ENCODE peak calls at places on chromosomes 4 and X, in ten cellular contexts. J, Y, X, Z, Q, O, T, P, N and I are unnamed samples.

GRCh38 chrX:73455171-73455570 is 8.3 kb downstream of the CDX4 start:
- DNase-seq in O (no peak), Z (no peak), X (no peak), Y (no peak), T (no peak), Q (no peak), P (no peak), N (no peak), J (no peak), I (no peak)

GRCh38 chr4:63708661-63709060 is 700.6 kb downstream of the TECRL start:
- DNase-seq in T (no peak), Y (no peak), Z (no peak), J (no peak), P (no peak), O (no peak), X (no peak), Q (no peak), N (no peak), I (no peak)

GRCh38 chrX:149060921-149061320 is 444.2 kb downstream of the IDS start:
- DNase-seq in O (no peak), J (no peak), X (no peak), Y (no peak), N (peak), Q (peak), Z (no peak), T (no peak), P (no peak), I (no peak)

GRCh38 chr4:23717528-23718248 is 172.2 kb downstream of the PPARGC1A start:
- DNase-seq in T (no peak), X (no peak), O (no peak), N (peak), Z (no peak), Q (peak), J (no peak), Y (peak), P (no peak), I (peak)

GRCh38 chr4:123127218-123127617 is 204.8 kb upstream of the NUDT6 start:
- DNase-seq in J (no peak), O (no peak), T (no peak), Z (no peak), P (no peak), Y (no peak), Q (no peak), X (no peak), N (no peak), I (no peak)

GRCh38 chr4:179867300-179867878 is 2375.8 kb upstream of the TENM3 start:
- DNase-seq in T (no peak), X (peak), O (no peak), Q (no peak), P (no peak), Z (peak), J (peak), Y (peak), N (peak), I (peak)

GRCh38 chr4:98586634-98587354 is 71.6 kb downstream of the TSPAN5 start:
- DNase-seq in J (no peak), Q (no peak), X (no peak), O (no peak), P (no peak), T (no peak), Z (peak), Y (no peak), N (no peak), I (no peak)

GRCh38 chr4:25313194-25313895 is 771 bp downstream of the ZCCHC4 start:
- DNase-seq in Y (no peak), Z (no peak), Q (no peak), P (no peak), J (no peak), T (no peak), X (no peak), O (no peak), N (no peak), I (no peak)

GRCh38 chr4:152935661-152936445 is at the start of gene FHDC1:
- DNase-seq in Y (peak), T (no peak), Q (no peak), P (peak), X (no peak), O (no peak), Z (no peak), J (peak), N (no peak), I (peak)

GRCh38 chr4:85798011-85798770 is 323.2 kb downstream of the ARHGAP24 start:
- DNase-seq in X (no peak), Z (no peak), N (no peak), O (no peak), J (no peak), T (no peak), Y (no peak), Q (no peak), P (no peak), I (no peak)

GRCh38 chr4:29005838-29006237 is 1714.3 kb upstream of the PCDH7 start:
- DNase-seq in N (no peak), Y (no peak), Z (no peak), J (no peak), Q (no peak), X (no peak), O (no peak), P (no peak), T (no peak), I (no peak)

GRCh38 chr4:4888695-4889094 is 29.2 kb downstream of the MSX1 start:
- DNase-seq in N (no peak), J (no peak), Z (no peak), P (no peak), X (no peak), T (no peak), Y (no peak), Q (no peak), O (no peak), I (no peak)

GRCh38 chr4:8247047-8247930 is 22.3 kb upstream of the HTRA3 start:
- DNase-seq in T (no peak), Z (no peak), X (no peak), P (peak), N (no peak), Q (no peak), J (no peak), O (peak), Y (no peak), I (peak)

GRCh38 chr4:37243722-37244582 is 591 bp upstream of the NWD2 start:
- DNase-seq in Y (peak), P (no peak), Z (peak), J (no peak), N (no peak), X (no peak), T (no peak), Q (peak), O (no peak), I (no peak)

GRCh38 chr4:74623041-74623440 is 171.3 kb downstream of the BTC start:
- DNase-seq in J (peak), Y (peak), T (no peak), X (no peak), Q (no peak), P (no peak), O (no peak), N (peak), Z (no peak), I (peak)

GRCh38 chrX:31057691-31058090 is 14.2 kb downstream of the FTHL17 start:
- DNase-seq in Q (no peak), J (no peak), T (no peak), N (no peak), X (no peak), Y (no peak), Z (no peak), P (no peak), O (no peak), I (no peak)

GRCh38 chr4:134935320-134935719 is 733.7 kb upstream of the PABPC4L start:
- DNase-seq in X (no peak), Q (no peak), Y (peak), Z (no peak), J (no peak), T (no peak), O (no peak), N (peak), P (no peak), I (peak)

GRCh38 chr4:157992038-157992706 is 180.7 kb downstream of the GASK1B start:
- DNase-seq in T (no peak), Q (peak), P (no peak), J (peak), O (no peak), X (no peak), Y (peak), Z (no peak), N (peak), I (peak)

GRCh38 chrX:28542791-28543190 is 44.5 kb upstream of the IL1RAPL1 start:
- DNase-seq in P (no peak), T (no peak), N (no peak), Y (no peak), O (no peak), J (no peak), X (no peak), Q (no peak), Z (no peak), I (no peak)

GRCh38 chrX:56797966-56798711 is 69.1 kb downstream of the NBDY start:
- DNase-seq in J (no peak), Q (peak), Z (no peak), N (no peak), O (no peak), P (peak), X (no peak), Y (peak), T (no peak), I (peak)

GRCh38 chr4:186787536-186787935 is 63.9 kb upstream of the FAT1 start:
- DNase-seq in N (no peak), Q (no peak), X (no peak), J (no peak), P (no peak), Z (no peak), O (no peak), T (no peak), Y (no peak), I (no peak)

GRCh38 chr4:178453057-178453456 is 1010.8 kb upstream of the AGA start:
- DNase-seq in P (no peak), O (no peak), Y (no peak), Z (no peak), T (no peak), Q (no peak), N (no peak), X (no peak), J (no peak), I (no peak)

GRCh38 chr4:14816592-14817273 is 185.5 kb upstream of the CPEB2 start:
- DNase-seq in O (no peak), T (no peak), Q (no peak), N (no peak), Z (no peak), X (no peak), J (no peak), Y (peak), P (no peak), I (no peak)

GRCh38 chrX:44344194-44344593 is 722 bp upstream of the EFHC2 start:
- DNase-seq in Y (no peak), O (no peak), P (peak), X (no peak), Q (no peak), T (peak), Z (no peak), N (no peak), J (no peak), I (no peak)

GRCh38 chr4:152021788-152022438 is 261.1 kb upstream of the GATB start:
- DNase-seq in P (no peak), N (no peak), Q (no peak), O (peak), J (no peak), Z (peak), X (no peak), T (no peak), Y (no peak), I (no peak)

GRCh38 chr4:2353222-2354107 is 65.0 kb downstream of the ZFYVE28 start:
- DNase-seq in J (no peak), P (peak), Q (no peak), Z (peak), O (no peak), N (no peak), Y (peak), T (peak), X (no peak), I (peak)

GRCh38 chr4:26958925-26959653 is 98.4 kb downstream of the STIM2 start:
- DNase-seq in X (no peak), Q (no peak), T (no peak), N (no peak), P (no peak), Y (no peak), J (no peak), O (no peak), Z (no peak), I (no peak)

DNA sequence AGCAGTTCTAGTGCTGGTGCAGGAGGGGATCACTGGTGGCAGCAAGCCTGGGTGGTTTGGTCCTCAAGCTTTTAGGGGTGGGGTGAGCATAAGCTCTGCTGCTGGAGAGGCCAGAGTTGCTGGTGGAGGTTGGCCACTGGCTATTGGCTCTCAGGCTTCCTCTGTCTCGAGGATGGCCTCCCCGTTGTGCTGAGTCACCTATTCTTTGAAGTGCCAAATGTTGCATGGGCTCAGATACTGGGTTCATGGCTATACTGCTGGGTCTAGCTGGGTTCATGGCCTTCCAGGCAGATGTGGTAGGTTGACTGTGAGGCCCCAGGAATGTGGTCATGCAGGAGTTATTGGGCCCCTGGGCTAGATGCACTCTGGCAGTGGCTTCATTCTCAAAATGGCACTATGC is 466.3 kb downstream of the NAF1 start:
- DNase-seq in J (no peak), T (no peak), O (no peak), X (no peak), Y (no peak), Z (no peak), N (no peak), Q (no peak), P (no peak), I (no peak)
- H3K4me3 ChIP-seq in J (no peak), T (no peak), O (no peak), X (no peak), Y (no peak), Z (no peak), N (no peak), Q (no peak), P (no peak), I (no peak)

GRCh38 chrX:1210844-1211243 is 1.6 kb downstream of the CRLF2 start:
- DNase-seq in T (no peak), O (no peak), Q (no peak), N (no peak), Y (no peak), X (no peak), J (no peak), Z (no peak), P (no peak), I (no peak)

GRCh38 chrX:1207496-1208025 is 4.9 kb downstream of the CRLF2 start:
- DNase-seq in P (no peak), Y (no peak), J (no peak), O (no peak), Q (no peak), X (no peak), T (no peak), Z (peak), N (no peak), I (no peak)

GRCh38 chrX:1202251-1202650 is 10.2 kb downstream of the CRLF2 start:
- DNase-seq in X (no peak), Y (no peak), O (no peak), N (no peak), P (no peak), T (no peak), J (no peak), Q (no peak), Z (no peak), I (no peak)

GRCh38 chrX:1205681-1206611 is 6.5 kb downstream of the CRLF2 start:
- DNase-seq in J (peak), T (no peak), O (no peak), X (no peak), Q (peak), N (peak), Y (peak), P (no peak), Z (peak), I (no peak)
- TF ChIP-seq CTCF in J (no peak), T (no peak), O (no peak), X (no peak), Q (no peak), N (no peak), Y (no peak), P (no peak), Z (no peak), I (no peak)

GRCh38 chr4:126800723-126801191 is 832.0 kb upstream of the INTU start:
- DNase-seq in N (no peak), J (no peak), O (no peak), Y (no peak), X (no peak), T (no peak), Z (no peak), Q (peak), P (no peak), I (no peak)
- H3K4me3 ChIP-seq in N (no peak), J (no peak), O (no peak), Y (no peak), X (no peak), T (no peak), Z (no peak), Q (no peak), P (no peak), I (no peak)

DNA sequence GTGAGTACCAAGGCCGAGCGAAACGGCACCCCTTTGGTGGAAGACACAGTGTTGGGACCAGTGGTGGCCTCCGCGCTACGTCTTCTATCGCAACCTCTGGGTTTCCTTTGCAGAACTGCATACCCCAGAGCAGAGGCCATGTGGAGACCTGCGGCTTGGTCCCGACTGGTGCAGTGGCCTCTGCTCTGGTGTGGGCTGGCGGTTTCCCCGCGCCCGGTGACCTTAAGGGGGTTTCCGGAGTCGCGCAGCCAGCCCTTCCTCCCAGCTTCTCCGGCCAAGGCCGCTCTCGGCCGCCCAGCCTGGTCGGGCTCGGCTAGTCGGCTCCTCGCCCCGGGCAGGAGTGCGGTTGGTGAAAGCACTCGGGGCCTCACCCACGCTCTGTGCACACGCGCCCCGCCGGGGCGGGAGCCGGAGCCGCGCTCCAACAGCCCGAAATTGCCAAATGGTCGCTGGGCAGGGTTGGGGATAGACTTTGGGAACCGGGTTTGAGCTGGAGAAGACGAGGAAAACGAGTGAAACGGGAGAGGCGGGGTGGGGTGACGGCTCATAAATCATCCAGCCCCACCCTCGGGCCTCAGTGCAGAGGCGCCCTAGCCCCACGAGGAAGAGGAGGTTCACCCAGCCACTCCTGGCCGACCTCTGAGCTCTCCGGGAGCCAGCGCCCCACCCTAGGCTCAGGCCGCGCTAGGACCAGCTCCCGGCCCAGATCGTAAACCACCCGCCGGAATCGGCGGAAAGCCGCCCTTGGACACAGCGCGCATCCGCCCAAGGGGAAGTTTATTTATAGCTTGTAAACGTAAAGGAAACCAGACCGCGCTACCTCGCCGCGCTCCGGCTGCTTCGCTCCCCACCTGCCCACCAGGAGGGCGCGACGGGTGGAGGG is 84.7 kb downstream of the BCOR start:
- DNase-seq in Q (peak), O (peak), Y (no peak), P (peak), X (no peak), J (no peak), N (peak), T (peak), Z (peak), I (no peak)
- TF ChIP-seq CTCF in Q (no peak), O (no peak), Y (no peak), P (no peak), X (no peak), J (no peak), N (no peak), T (no peak), Z (no peak), I (no peak)